ENCODE peak calls at places on chromosomes 6 and 20, in eight cellular contexts. One of them, this sample, is unnamed.

GRCh38 chr20:48143435-48144081 is 358.3 kb upstream of the SULF2 start:
- DNase-seq in CD4-positive, alpha-beta T cell: no peak
- DNase-seq in Calu3: no peak
- DNase-seq in progenitor cell of endocrine pancreas: no peak
- DNase-seq in astrocyte of the cerebellum: no peak
- DNase-seq in astrocyte of the spinal cord: no peak
- DNase-seq in colonic mucosa: no peak
- DNase-seq in dorsolateral prefrontal cortex: no peak
- DNase-seq in this sample: no peak

GRCh38 chr6:25942561-25943147 is 12.2 kb upstream of the SLC17A2 start:
- DNase-seq in CD4-positive, alpha-beta T cell: no peak
- DNase-seq in colonic mucosa: no peak
- DNase-seq in progenitor cell of endocrine pancreas: no peak
- DNase-seq in astrocyte of the spinal cord: peak
- DNase-seq in astrocyte of the cerebellum: no peak
- DNase-seq in Calu3: peak
- DNase-seq in dorsolateral prefrontal cortex: no peak
- DNase-seq in this sample: peak

GRCh38 chr20:46312075-46312944 is 4.0 kb upstream of the CDH22 start:
- DNase-seq in astrocyte of the spinal cord: no peak
- DNase-seq in colonic mucosa: no peak
- DNase-seq in CD4-positive, alpha-beta T cell: no peak
- DNase-seq in progenitor cell of endocrine pancreas: peak
- DNase-seq in Calu3: no peak
- DNase-seq in dorsolateral prefrontal cortex: no peak
- DNase-seq in astrocyte of the cerebellum: no peak
- DNase-seq in this sample: no peak

GRCh38 chr6:148599967-148600426 is 146.8 kb upstream of the UST start:
- DNase-seq in colonic mucosa: no peak
- DNase-seq in astrocyte of the cerebellum: no peak
- DNase-seq in dorsolateral prefrontal cortex: no peak
- DNase-seq in CD4-positive, alpha-beta T cell: no peak
- DNase-seq in astrocyte of the spinal cord: no peak
- DNase-seq in progenitor cell of endocrine pancreas: no peak
- DNase-seq in Calu3: no peak
- DNase-seq in this sample: no peak

GRCh38 chr6:85660181-85660611 is 17.5 kb upstream of the SYNCRIP start:
- DNase-seq in Calu3: no peak
- DNase-seq in dorsolateral prefrontal cortex: no peak
- DNase-seq in astrocyte of the spinal cord: peak
- DNase-seq in CD4-positive, alpha-beta T cell: no peak
- DNase-seq in progenitor cell of endocrine pancreas: no peak
- DNase-seq in colonic mucosa: no peak
- DNase-seq in astrocyte of the cerebellum: peak
- DNase-seq in this sample: peak

GRCh38 chr20:46260480-46260879 is 47.8 kb downstream of the CDH22 start:
- DNase-seq in dorsolateral prefrontal cortex: no peak
- DNase-seq in progenitor cell of endocrine pancreas: no peak
- DNase-seq in CD4-positive, alpha-beta T cell: no peak
- DNase-seq in Calu3: no peak
- DNase-seq in colonic mucosa: no peak
- DNase-seq in astrocyte of the cerebellum: no peak
- DNase-seq in astrocyte of the spinal cord: no peak
- DNase-seq in this sample: no peak

GRCh38 chr20:39049684-39050554 is 87.8 kb downstream of the DHX35 start:
- DNase-seq in CD4-positive, alpha-beta T cell: peak
- DNase-seq in astrocyte of the spinal cord: peak
- DNase-seq in astrocyte of the cerebellum: no peak
- DNase-seq in dorsolateral prefrontal cortex: peak
- DNase-seq in colonic mucosa: peak
- DNase-seq in Calu3: peak
- DNase-seq in progenitor cell of endocrine pancreas: peak
- DNase-seq in this sample: no peak

GRCh38 chr6:346389-347030 is 45.0 kb upstream of the IRF4 start:
- DNase-seq in astrocyte of the spinal cord: peak
- DNase-seq in CD4-positive, alpha-beta T cell: no peak
- DNase-seq in Calu3: no peak
- DNase-seq in progenitor cell of endocrine pancreas: no peak
- DNase-seq in dorsolateral prefrontal cortex: no peak
- DNase-seq in astrocyte of the cerebellum: peak
- DNase-seq in colonic mucosa: no peak
- DNase-seq in this sample: no peak

GRCh38 chr6:127058936-127059335 is 59.5 kb upstream of the RSPO3 start:
- DNase-seq in Calu3: no peak
- DNase-seq in dorsolateral prefrontal cortex: no peak
- DNase-seq in progenitor cell of endocrine pancreas: no peak
- DNase-seq in CD4-positive, alpha-beta T cell: no peak
- DNase-seq in astrocyte of the spinal cord: no peak
- DNase-seq in astrocyte of the cerebellum: no peak
- DNase-seq in colonic mucosa: no peak
- DNase-seq in this sample: no peak

GRCh38 chr6:131161987-131162386 is 26.7 kb downstream of the AKAP7 start:
- DNase-seq in colonic mucosa: no peak
- DNase-seq in astrocyte of the spinal cord: no peak
- DNase-seq in dorsolateral prefrontal cortex: no peak
- DNase-seq in astrocyte of the cerebellum: no peak
- DNase-seq in CD4-positive, alpha-beta T cell: no peak
- DNase-seq in progenitor cell of endocrine pancreas: no peak
- DNase-seq in Calu3: no peak
- DNase-seq in this sample: no peak

GRCh38 chr6:70241991-70242420 is 60.9 kb downstream of the COL9A1 start:
- DNase-seq in colonic mucosa: peak
- DNase-seq in astrocyte of the cerebellum: no peak
- DNase-seq in dorsolateral prefrontal cortex: no peak
- DNase-seq in astrocyte of the spinal cord: no peak
- DNase-seq in Calu3: peak
- DNase-seq in progenitor cell of endocrine pancreas: no peak
- DNase-seq in CD4-positive, alpha-beta T cell: no peak
- DNase-seq in this sample: no peak

GRCh38 chr6:7311920-7312615 is 931 bp downstream of the SSR1 start:
- DNase-seq in CD4-positive, alpha-beta T cell: no peak
- DNase-seq in Calu3: no peak
- DNase-seq in dorsolateral prefrontal cortex: peak
- DNase-seq in progenitor cell of endocrine pancreas: no peak
- DNase-seq in colonic mucosa: no peak
- DNase-seq in astrocyte of the spinal cord: peak
- DNase-seq in astrocyte of the cerebellum: peak
- DNase-seq in this sample: no peak

GRCh38 chr6:49606696-49607390 is 29.8 kb downstream of the RHAG start:
- DNase-seq in CD4-positive, alpha-beta T cell: no peak
- DNase-seq in progenitor cell of endocrine pancreas: no peak
- DNase-seq in astrocyte of the spinal cord: peak
- DNase-seq in dorsolateral prefrontal cortex: no peak
- DNase-seq in astrocyte of the cerebellum: peak
- DNase-seq in Calu3: peak
- DNase-seq in colonic mucosa: peak
- DNase-seq in this sample: peak

GRCh38 chr20:24100370-24101011 is 111.9 kb upstream of the GGTLC1 start:
- DNase-seq in CD4-positive, alpha-beta T cell: peak
- DNase-seq in colonic mucosa: peak
- DNase-seq in dorsolateral prefrontal cortex: peak
- DNase-seq in astrocyte of the spinal cord: peak
- DNase-seq in astrocyte of the cerebellum: peak
- DNase-seq in Calu3: peak
- DNase-seq in progenitor cell of endocrine pancreas: peak
- DNase-seq in this sample: peak

GRCh38 chr20:59663513-59663890 is 59.2 kb downstream of the PHACTR3 start:
- DNase-seq in astrocyte of the cerebellum: no peak
- DNase-seq in astrocyte of the spinal cord: no peak
- DNase-seq in progenitor cell of endocrine pancreas: no peak
- DNase-seq in colonic mucosa: no peak
- DNase-seq in CD4-positive, alpha-beta T cell: no peak
- DNase-seq in dorsolateral prefrontal cortex: no peak
- DNase-seq in Calu3: no peak
- DNase-seq in this sample: no peak

GRCh38 chr20:59661621-59662020 is 57.3 kb downstream of the PHACTR3 start:
- DNase-seq in dorsolateral prefrontal cortex: no peak
- DNase-seq in astrocyte of the spinal cord: no peak
- DNase-seq in colonic mucosa: no peak
- DNase-seq in Calu3: no peak
- DNase-seq in CD4-positive, alpha-beta T cell: no peak
- DNase-seq in astrocyte of the cerebellum: no peak
- DNase-seq in progenitor cell of endocrine pancreas: no peak
- DNase-seq in this sample: no peak

GRCh38 chr20:59662856-59663512 is 58.6 kb downstream of the PHACTR3 start:
- DNase-seq in CD4-positive, alpha-beta T cell: no peak
- DNase-seq in Calu3: no peak
- DNase-seq in dorsolateral prefrontal cortex: no peak
- DNase-seq in progenitor cell of endocrine pancreas: no peak
- DNase-seq in astrocyte of the cerebellum: no peak
- DNase-seq in astrocyte of the spinal cord: no peak
- DNase-seq in colonic mucosa: peak
- DNase-seq in this sample: no peak

GRCh38 chr20:59661141-59661540 is 56.8 kb downstream of the PHACTR3 start:
- DNase-seq in progenitor cell of endocrine pancreas: no peak
- DNase-seq in astrocyte of the cerebellum: no peak
- DNase-seq in astrocyte of the spinal cord: no peak
- DNase-seq in Calu3: no peak
- DNase-seq in colonic mucosa: peak
- DNase-seq in dorsolateral prefrontal cortex: no peak
- DNase-seq in CD4-positive, alpha-beta T cell: no peak
- DNase-seq in this sample: no peak

GRCh38 chr20:59662161-59662560 is 57.8 kb downstream of the PHACTR3 start:
- DNase-seq in colonic mucosa: peak
- DNase-seq in CD4-positive, alpha-beta T cell: no peak
- DNase-seq in dorsolateral prefrontal cortex: no peak
- DNase-seq in astrocyte of the spinal cord: no peak
- DNase-seq in astrocyte of the cerebellum: no peak
- DNase-seq in Calu3: no peak
- DNase-seq in progenitor cell of endocrine pancreas: no peak
- DNase-seq in this sample: no peak
- TF ChIP-seq CTCF in colonic mucosa: no peak
- TF ChIP-seq CTCF in CD4-positive, alpha-beta T cell: no peak
- TF ChIP-seq CTCF in dorsolateral prefrontal cortex: no peak
- TF ChIP-seq CTCF in astrocyte of the spinal cord: no peak
- TF ChIP-seq CTCF in astrocyte of the cerebellum: no peak
- TF ChIP-seq CTCF in Calu3: no peak
- TF ChIP-seq CTCF in progenitor cell of endocrine pancreas: no peak
- TF ChIP-seq CTCF in this sample: no peak

DNA sequence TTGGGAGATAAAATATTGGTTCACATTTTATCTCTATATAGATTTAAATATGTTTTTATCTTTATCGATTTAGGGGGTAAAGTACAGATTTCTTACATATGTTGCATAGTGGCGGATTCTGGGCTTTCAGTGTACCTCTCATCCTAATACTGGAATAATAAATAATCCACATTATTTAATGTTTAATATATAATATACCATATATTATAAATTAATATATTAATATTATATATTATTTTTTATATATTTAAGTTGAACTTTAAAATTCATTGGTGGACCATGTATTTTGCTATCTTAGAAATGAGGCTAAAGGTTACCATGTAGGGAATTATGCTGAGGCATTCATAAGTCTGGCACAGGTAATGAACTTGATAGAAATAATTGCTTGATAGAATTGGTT is 89.6 kb upstream of the POPDC3 start:
- DNase-seq in astrocyte of the cerebellum: no peak
- DNase-seq in colonic mucosa: no peak
- DNase-seq in progenitor cell of endocrine pancreas: no peak
- DNase-seq in dorsolateral prefrontal cortex: no peak
- DNase-seq in CD4-positive, alpha-beta T cell: no peak
- DNase-seq in Calu3: no peak
- DNase-seq in astrocyte of the spinal cord: no peak
- DNase-seq in this sample: no peak
- TF ChIP-seq CTCF in astrocyte of the cerebellum: no peak
- TF ChIP-seq CTCF in colonic mucosa: no peak
- TF ChIP-seq CTCF in progenitor cell of endocrine pancreas: no peak
- TF ChIP-seq CTCF in dorsolateral prefrontal cortex: no peak
- TF ChIP-seq CTCF in CD4-positive, alpha-beta T cell: no peak
- TF ChIP-seq CTCF in Calu3: no peak
- TF ChIP-seq CTCF in astrocyte of the spinal cord: no peak
- TF ChIP-seq CTCF in this sample: no peak

DNA sequence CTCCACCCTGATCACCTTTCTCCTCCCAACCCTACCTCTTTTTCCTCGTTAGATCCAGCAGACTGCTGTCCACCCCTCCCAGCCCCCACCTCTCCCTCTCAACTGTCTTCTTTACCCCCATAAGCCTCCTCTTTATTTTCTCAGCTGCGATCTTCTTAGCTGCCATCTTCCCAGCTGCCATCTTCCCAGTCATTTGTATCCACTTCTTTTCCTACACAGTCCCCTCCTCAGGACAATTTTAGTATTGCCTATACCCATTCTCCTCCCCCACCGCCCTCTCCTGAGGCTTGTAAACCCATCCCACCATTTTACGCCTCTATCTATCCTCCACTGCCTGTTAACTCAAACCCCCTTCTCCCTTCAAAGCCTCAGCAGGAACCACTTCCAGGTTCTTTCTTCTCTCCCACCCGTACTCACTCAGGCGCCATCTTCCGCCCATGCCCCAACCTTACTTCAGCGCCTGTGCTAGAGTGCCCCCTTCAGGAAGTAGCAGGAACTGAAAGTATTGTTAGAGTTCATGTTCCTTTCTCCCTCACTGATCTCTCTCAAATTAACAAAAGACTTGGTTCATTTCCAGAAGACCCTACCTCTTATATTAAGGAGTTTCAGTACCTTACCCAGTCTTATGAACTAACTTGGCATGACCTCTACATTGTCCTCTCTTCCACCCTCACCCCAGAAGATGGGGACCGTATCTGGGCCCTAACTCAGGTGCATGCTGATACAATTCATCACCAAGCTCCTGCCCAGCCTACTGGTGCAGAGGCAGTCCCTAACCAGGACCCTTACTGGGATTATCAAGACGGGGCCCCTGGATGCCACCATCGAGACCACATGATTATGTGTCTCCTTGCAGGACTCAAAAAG is 236.0 kb downstream of the ADGRG6 start:
- DNase-seq in astrocyte of the spinal cord: no peak
- DNase-seq in progenitor cell of endocrine pancreas: no peak
- DNase-seq in Calu3: no peak
- DNase-seq in astrocyte of the cerebellum: no peak
- DNase-seq in dorsolateral prefrontal cortex: no peak
- DNase-seq in CD4-positive, alpha-beta T cell: no peak
- DNase-seq in colonic mucosa: no peak
- DNase-seq in this sample: no peak
- TF ChIP-seq CTCF in astrocyte of the spinal cord: peak
- TF ChIP-seq CTCF in progenitor cell of endocrine pancreas: peak
- TF ChIP-seq CTCF in Calu3: no peak
- TF ChIP-seq CTCF in astrocyte of the cerebellum: peak
- TF ChIP-seq CTCF in dorsolateral prefrontal cortex: no peak
- TF ChIP-seq CTCF in CD4-positive, alpha-beta T cell: no peak
- TF ChIP-seq CTCF in colonic mucosa: no peak
- TF ChIP-seq CTCF in this sample: peak

DNA sequence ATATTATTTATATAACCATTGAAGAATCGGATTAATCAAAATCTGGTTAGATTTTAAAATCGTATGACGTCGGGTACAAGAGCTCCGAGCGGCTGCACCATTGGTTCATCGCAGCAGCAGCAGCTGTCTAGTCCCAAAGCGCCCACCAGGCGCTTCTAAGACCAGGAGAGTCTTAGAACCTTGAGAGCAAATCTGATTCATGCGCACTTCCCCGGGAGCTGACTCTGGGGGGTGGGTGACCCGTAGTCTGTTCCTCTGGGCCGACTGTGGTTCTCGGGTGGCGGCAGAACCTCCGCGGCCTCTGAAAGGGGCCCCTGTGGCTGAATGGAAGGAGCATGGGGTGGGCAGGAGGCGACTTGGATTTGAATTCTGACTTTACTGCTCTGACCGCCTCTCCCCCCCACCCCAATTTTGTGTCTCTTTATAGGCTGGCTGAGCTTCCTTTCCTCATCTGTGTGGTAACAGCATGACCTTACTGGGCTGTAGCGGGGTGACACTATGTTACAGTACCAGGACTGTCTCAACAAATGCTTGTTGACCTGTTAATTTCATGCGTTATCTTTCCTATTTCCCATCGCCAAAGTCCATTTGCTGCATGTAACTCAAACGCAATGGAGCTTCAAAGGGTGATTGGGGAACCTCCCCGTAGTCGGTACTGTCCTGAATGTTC is 119.7 kb downstream of the RTN4IP1 start:
- DNase-seq in colonic mucosa: no peak
- DNase-seq in Calu3: no peak
- DNase-seq in dorsolateral prefrontal cortex: no peak
- DNase-seq in astrocyte of the spinal cord: peak
- DNase-seq in CD4-positive, alpha-beta T cell: no peak
- DNase-seq in astrocyte of the cerebellum: no peak
- DNase-seq in progenitor cell of endocrine pancreas: no peak
- DNase-seq in this sample: no peak
- TF ChIP-seq CTCF in colonic mucosa: no peak
- TF ChIP-seq CTCF in Calu3: no peak
- TF ChIP-seq CTCF in dorsolateral prefrontal cortex: no peak
- TF ChIP-seq CTCF in astrocyte of the spinal cord: peak
- TF ChIP-seq CTCF in CD4-positive, alpha-beta T cell: no peak
- TF ChIP-seq CTCF in astrocyte of the cerebellum: peak
- TF ChIP-seq CTCF in progenitor cell of endocrine pancreas: peak
- TF ChIP-seq CTCF in this sample: peak